ENCODE peak calls at places on chromosomes 12 and 14, in four cellular contexts. N, I, L and K are unnamed samples.

GRCh38 chr12:42588981-42589464 is 523 bp downstream of the PRICKLE1 start:
- DNase-seq in N (peak), I (peak), L (no peak), K (peak)

GRCh38 chr14:49975286-49975685 is 82.4 kb downstream of the ARF6 start:
- DNase-seq in N (no peak), I (no peak), L (no peak), K (no peak)

GRCh38 chr12:59472273-59472672 is 123.6 kb upstream of the SLC16A7 start:
- DNase-seq in N (no peak), I (no peak), L (no peak), K (no peak)

GRCh38 chr12:1282670-1283361 is 291.8 kb downstream of the ERC1 start:
- DNase-seq in N (no peak), I (peak), L (no peak), K (no peak)

GRCh38 chr12:132190834-132191500 is 46.7 kb downstream of the NOC4L start:
- DNase-seq in N (no peak), I (no peak), L (no peak), K (no peak)

GRCh38 chr12:17810399-17810798 is 279.6 kb downstream of the RERGL start:
- DNase-seq in N (no peak), I (no peak), L (no peak), K (no peak)

GRCh38 chr12:57760347-57760982 is 5.6 kb downstream of the MARCHF9 start:
- DNase-seq in N (no peak), I (no peak), L (no peak), K (no peak)

GRCh38 chr14:34693228-34693939 is 21.0 kb downstream of the CFL2 start:
- DNase-seq in N (peak), I (peak), L (no peak), K (peak)